ENCODE peak calls at places on chromosomes 2 and 18, in four cellular contexts. One of them, this sample, is unnamed.

GRCh38 chr2:157245441-157246211 is 11.9 kb upstream of the GALNT5 start:
- DNase-seq in left lung: no peak
- DNase-seq in brain pericyte: no peak
- DNase-seq in colonic mucosa: no peak
- DNase-seq in this sample: no peak

GRCh38 chr2:2389215-2389614 is 58.1 kb upstream of the MYT1L start:
- DNase-seq in left lung: no peak
- DNase-seq in brain pericyte: no peak
- DNase-seq in colonic mucosa: no peak
- DNase-seq in this sample: no peak

GRCh38 chr2:122183890-122184289 is 428.4 kb downstream of the TSN start:
- DNase-seq in left lung: no peak
- DNase-seq in brain pericyte: no peak
- DNase-seq in colonic mucosa: no peak
- DNase-seq in this sample: no peak

GRCh38 chr2:219626540-219626939 is 890 bp upstream of the SLC4A3 start:
- DNase-seq in left lung: no peak
- DNase-seq in brain pericyte: no peak
- DNase-seq in colonic mucosa: no peak
- DNase-seq in this sample: no peak

GRCh38 chr2:1477196-1478040 is 64.2 kb downstream of the TPO start:
- DNase-seq in left lung: no peak
- DNase-seq in brain pericyte: no peak
- DNase-seq in colonic mucosa: no peak
- DNase-seq in this sample: peak

GRCh38 chr2:207165121-207166038 is at the start of gene KLF7:
- DNase-seq in left lung: peak
- DNase-seq in brain pericyte: no peak
- DNase-seq in colonic mucosa: peak
- DNase-seq in this sample: no peak

GRCh38 chr18:44514766-44515165 is 165.9 kb upstream of the SETBP1 start:
- DNase-seq in left lung: no peak
- DNase-seq in brain pericyte: no peak
- DNase-seq in colonic mucosa: no peak
- DNase-seq in this sample: no peak

GRCh38 chr2:240024766-240025165 is 376 bp downstream of the NDUFA10 start:
- DNase-seq in left lung: no peak
- DNase-seq in brain pericyte: no peak
- DNase-seq in colonic mucosa: no peak
- DNase-seq in this sample: no peak

GRCh38 chr18:61333746-61334490 is 688 bp downstream of the CDH20 start:
- DNase-seq in left lung: no peak
- DNase-seq in brain pericyte: no peak
- DNase-seq in colonic mucosa: no peak
- DNase-seq in this sample: no peak

GRCh38 chr2:497770-498492 is 179.3 kb downstream of the TMEM18 start:
- DNase-seq in left lung: no peak
- DNase-seq in brain pericyte: no peak
- DNase-seq in colonic mucosa: no peak
- DNase-seq in this sample: no peak